ENCODE peak calls at places on chromosomes 5 and 9, in ten cellular contexts. One of them, this sample, is unnamed.

GRCh38 chr9:70165006-70165602 is 93.7 kb upstream of the SMC5 start:
- DNase-seq in GM12892: no peak
- DNase-seq in spleen: no peak
- DNase-seq in stomach: no peak
- DNase-seq in H1: no peak
- DNase-seq in sigmoid colon: no peak
- DNase-seq in breast epithelium: no peak
- DNase-seq in transverse colon: no peak
- DNase-seq in upper lobe of left lung: no peak
- DNase-seq in SK-N-SH: no peak
- DNase-seq in this sample: no peak

GRCh38 chr5:172637122-172637580 is 3.9 kb upstream of the NEURL1B start:
- DNase-seq in GM12892: no peak
- DNase-seq in spleen: no peak
- DNase-seq in stomach: no peak
- DNase-seq in H1: no peak
- DNase-seq in sigmoid colon: peak
- DNase-seq in breast epithelium: peak
- DNase-seq in transverse colon: peak
- DNase-seq in upper lobe of left lung: no peak
- DNase-seq in SK-N-SH: no peak
- DNase-seq in this sample: no peak

GRCh38 chr9:35374436-35374835 is 115.5 kb upstream of the RUSC2 start:
- DNase-seq in GM12892: no peak
- DNase-seq in spleen: no peak
- DNase-seq in stomach: no peak
- DNase-seq in H1: no peak
- DNase-seq in sigmoid colon: no peak
- DNase-seq in breast epithelium: no peak
- DNase-seq in transverse colon: no peak
- DNase-seq in upper lobe of left lung: no peak
- DNase-seq in SK-N-SH: no peak
- DNase-seq in this sample: no peak

GRCh38 chr9:127076860-127077657 is 45.4 kb downstream of the ANGPTL2 start:
- DNase-seq in GM12892: no peak
- DNase-seq in spleen: no peak
- DNase-seq in stomach: no peak
- DNase-seq in H1: no peak
- DNase-seq in sigmoid colon: peak
- DNase-seq in breast epithelium: no peak
- DNase-seq in transverse colon: no peak
- DNase-seq in upper lobe of left lung: no peak
- DNase-seq in SK-N-SH: no peak
- DNase-seq in this sample: no peak

GRCh38 chr5:65739162-65739561 is 17.2 kb downstream of the NLN start:
- DNase-seq in GM12892: no peak
- DNase-seq in spleen: no peak
- DNase-seq in stomach: no peak
- DNase-seq in H1: no peak
- DNase-seq in sigmoid colon: no peak
- DNase-seq in breast epithelium: no peak
- DNase-seq in transverse colon: no peak
- DNase-seq in upper lobe of left lung: no peak
- DNase-seq in SK-N-SH: no peak
- DNase-seq in this sample: no peak

GRCh38 chr9:70586506-70586905 is 172.0 kb upstream of the KLF9 start:
- DNase-seq in GM12892: no peak
- DNase-seq in spleen: no peak
- DNase-seq in stomach: no peak
- DNase-seq in H1: no peak
- DNase-seq in sigmoid colon: no peak
- DNase-seq in breast epithelium: no peak
- DNase-seq in transverse colon: no peak
- DNase-seq in upper lobe of left lung: no peak
- DNase-seq in SK-N-SH: no peak
- DNase-seq in this sample: no peak

GRCh38 chr5:95080456-95080855 is 204.4 kb downstream of the MCTP1 start:
- DNase-seq in GM12892: no peak
- DNase-seq in spleen: no peak
- DNase-seq in stomach: no peak
- DNase-seq in H1: no peak
- DNase-seq in sigmoid colon: no peak
- DNase-seq in breast epithelium: no peak
- DNase-seq in transverse colon: no peak
- DNase-seq in upper lobe of left lung: no peak
- DNase-seq in SK-N-SH: no peak
- DNase-seq in this sample: no peak

GRCh38 chr9:114908104-114908621 is 22.2 kb downstream of the TNFSF8 start:
- DNase-seq in GM12892: no peak
- DNase-seq in spleen: no peak
- DNase-seq in stomach: no peak
- DNase-seq in H1: no peak
- DNase-seq in sigmoid colon: no peak
- DNase-seq in breast epithelium: peak
- DNase-seq in transverse colon: no peak
- DNase-seq in upper lobe of left lung: peak
- DNase-seq in SK-N-SH: no peak
- DNase-seq in this sample: no peak

GRCh38 chr9:131649646-131650045 is 90.2 kb downstream of the RAPGEF1 start:
- DNase-seq in GM12892: no peak
- DNase-seq in spleen: no peak
- DNase-seq in stomach: no peak
- DNase-seq in H1: no peak
- DNase-seq in sigmoid colon: no peak
- DNase-seq in breast epithelium: no peak
- DNase-seq in transverse colon: no peak
- DNase-seq in upper lobe of left lung: no peak
- DNase-seq in SK-N-SH: no peak
- DNase-seq in this sample: no peak

GRCh38 chr9:131651160-131651559 is 88.7 kb downstream of the RAPGEF1 start:
- DNase-seq in GM12892: no peak
- DNase-seq in spleen: no peak
- DNase-seq in stomach: no peak
- DNase-seq in H1: no peak
- DNase-seq in sigmoid colon: no peak
- DNase-seq in breast epithelium: no peak
- DNase-seq in transverse colon: no peak
- DNase-seq in upper lobe of left lung: no peak
- DNase-seq in SK-N-SH: no peak
- DNase-seq in this sample: no peak

GRCh38 chr9:131651599-131651998 is 88.3 kb downstream of the RAPGEF1 start:
- DNase-seq in GM12892: no peak
- DNase-seq in spleen: no peak
- DNase-seq in stomach: no peak
- DNase-seq in H1: no peak
- DNase-seq in sigmoid colon: no peak
- DNase-seq in breast epithelium: no peak
- DNase-seq in transverse colon: no peak
- DNase-seq in upper lobe of left lung: no peak
- DNase-seq in SK-N-SH: no peak
- DNase-seq in this sample: no peak

GRCh38 chr9:131654857-131655577 is 84.9 kb downstream of the RAPGEF1 start:
- DNase-seq in GM12892: no peak
- DNase-seq in spleen: no peak
- DNase-seq in stomach: peak
- DNase-seq in H1: no peak
- DNase-seq in sigmoid colon: no peak
- DNase-seq in breast epithelium: no peak
- DNase-seq in transverse colon: peak
- DNase-seq in upper lobe of left lung: no peak
- DNase-seq in SK-N-SH: no peak
- DNase-seq in this sample: no peak

DNA sequence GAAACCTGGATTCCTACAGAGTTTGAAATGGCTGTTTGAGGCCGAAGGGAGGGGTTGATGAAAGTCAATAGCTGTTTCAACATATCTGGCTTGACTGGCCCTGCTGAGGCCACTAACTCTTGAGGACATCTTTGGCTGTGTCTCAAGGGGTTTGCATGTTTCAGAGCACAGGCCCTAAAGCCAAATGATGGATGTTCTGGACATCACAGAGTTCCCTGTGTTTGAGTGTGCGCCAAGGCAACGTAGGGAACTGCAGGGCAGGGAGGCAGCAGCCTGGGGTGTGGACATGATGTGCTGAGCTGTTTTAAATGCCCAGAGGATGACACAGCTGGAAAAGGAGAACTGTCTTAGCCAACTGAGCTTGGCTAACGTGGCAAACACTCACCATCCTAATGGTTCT is 89.6 kb downstream of the RAPGEF1 start:
- DNase-seq in GM12892: no peak
- DNase-seq in spleen: no peak
- DNase-seq in stomach: no peak
- DNase-seq in H1: no peak
- DNase-seq in sigmoid colon: peak
- DNase-seq in breast epithelium: no peak
- DNase-seq in transverse colon: no peak
- DNase-seq in upper lobe of left lung: peak
- DNase-seq in SK-N-SH: no peak
- DNase-seq in this sample: no peak
- TF ChIP-seq POLR2AphosphoS5 in GM12892: no peak
- TF ChIP-seq POLR2AphosphoS5 in spleen: peak
- TF ChIP-seq POLR2AphosphoS5 in stomach: no peak
- TF ChIP-seq POLR2AphosphoS5 in H1: no peak
- TF ChIP-seq POLR2AphosphoS5 in sigmoid colon: no peak
- TF ChIP-seq POLR2AphosphoS5 in breast epithelium: no peak
- TF ChIP-seq POLR2AphosphoS5 in transverse colon: no peak
- TF ChIP-seq POLR2AphosphoS5 in upper lobe of left lung: peak
- TF ChIP-seq POLR2AphosphoS5 in SK-N-SH: no peak
- TF ChIP-seq POLR2AphosphoS5 in this sample: peak

GRCh38 chr5:117295941-117296340 is 721.3 kb upstream of the SEMA6A start:
- DNase-seq in GM12892: no peak
- DNase-seq in spleen: no peak
- DNase-seq in stomach: no peak
- DNase-seq in H1: no peak
- DNase-seq in sigmoid colon: no peak
- DNase-seq in breast epithelium: no peak
- DNase-seq in transverse colon: no peak
- DNase-seq in upper lobe of left lung: no peak
- DNase-seq in SK-N-SH: no peak
- DNase-seq in this sample: no peak

GRCh38 chr5:117302949-117303348 is 728.3 kb upstream of the SEMA6A start:
- DNase-seq in GM12892: no peak
- DNase-seq in spleen: no peak
- DNase-seq in stomach: no peak
- DNase-seq in H1: no peak
- DNase-seq in sigmoid colon: no peak
- DNase-seq in breast epithelium: no peak
- DNase-seq in transverse colon: no peak
- DNase-seq in upper lobe of left lung: no peak
- DNase-seq in SK-N-SH: no peak
- DNase-seq in this sample: no peak

GRCh38 chr5:117296872-117297271 is 722.2 kb upstream of the SEMA6A start:
- DNase-seq in GM12892: no peak
- DNase-seq in spleen: no peak
- DNase-seq in stomach: no peak
- DNase-seq in H1: no peak
- DNase-seq in sigmoid colon: no peak
- DNase-seq in breast epithelium: no peak
- DNase-seq in transverse colon: no peak
- DNase-seq in upper lobe of left lung: no peak
- DNase-seq in SK-N-SH: no peak
- DNase-seq in this sample: no peak

GRCh38 chr5:117302473-117302872 is 727.9 kb upstream of the SEMA6A start:
- DNase-seq in GM12892: no peak
- DNase-seq in spleen: no peak
- DNase-seq in stomach: no peak
- DNase-seq in H1: no peak
- DNase-seq in sigmoid colon: no peak
- DNase-seq in breast epithelium: no peak
- DNase-seq in transverse colon: no peak
- DNase-seq in upper lobe of left lung: no peak
- DNase-seq in SK-N-SH: no peak
- DNase-seq in this sample: no peak

GRCh38 chr5:117299940-117300339 is 725.3 kb upstream of the SEMA6A start:
- DNase-seq in GM12892: no peak
- DNase-seq in spleen: no peak
- DNase-seq in stomach: no peak
- DNase-seq in H1: no peak
- DNase-seq in sigmoid colon: no peak
- DNase-seq in breast epithelium: no peak
- DNase-seq in transverse colon: no peak
- DNase-seq in upper lobe of left lung: no peak
- DNase-seq in SK-N-SH: no peak
- DNase-seq in this sample: no peak
- TF ChIP-seq POLR2AphosphoS5 in GM12892: no peak
- TF ChIP-seq POLR2AphosphoS5 in spleen: no peak
- TF ChIP-seq POLR2AphosphoS5 in stomach: no peak
- TF ChIP-seq POLR2AphosphoS5 in H1: no peak
- TF ChIP-seq POLR2AphosphoS5 in sigmoid colon: no peak
- TF ChIP-seq POLR2AphosphoS5 in breast epithelium: no peak
- TF ChIP-seq POLR2AphosphoS5 in transverse colon: no peak
- TF ChIP-seq POLR2AphosphoS5 in upper lobe of left lung: no peak
- TF ChIP-seq POLR2AphosphoS5 in SK-N-SH: no peak
- TF ChIP-seq POLR2AphosphoS5 in this sample: no peak

DNA sequence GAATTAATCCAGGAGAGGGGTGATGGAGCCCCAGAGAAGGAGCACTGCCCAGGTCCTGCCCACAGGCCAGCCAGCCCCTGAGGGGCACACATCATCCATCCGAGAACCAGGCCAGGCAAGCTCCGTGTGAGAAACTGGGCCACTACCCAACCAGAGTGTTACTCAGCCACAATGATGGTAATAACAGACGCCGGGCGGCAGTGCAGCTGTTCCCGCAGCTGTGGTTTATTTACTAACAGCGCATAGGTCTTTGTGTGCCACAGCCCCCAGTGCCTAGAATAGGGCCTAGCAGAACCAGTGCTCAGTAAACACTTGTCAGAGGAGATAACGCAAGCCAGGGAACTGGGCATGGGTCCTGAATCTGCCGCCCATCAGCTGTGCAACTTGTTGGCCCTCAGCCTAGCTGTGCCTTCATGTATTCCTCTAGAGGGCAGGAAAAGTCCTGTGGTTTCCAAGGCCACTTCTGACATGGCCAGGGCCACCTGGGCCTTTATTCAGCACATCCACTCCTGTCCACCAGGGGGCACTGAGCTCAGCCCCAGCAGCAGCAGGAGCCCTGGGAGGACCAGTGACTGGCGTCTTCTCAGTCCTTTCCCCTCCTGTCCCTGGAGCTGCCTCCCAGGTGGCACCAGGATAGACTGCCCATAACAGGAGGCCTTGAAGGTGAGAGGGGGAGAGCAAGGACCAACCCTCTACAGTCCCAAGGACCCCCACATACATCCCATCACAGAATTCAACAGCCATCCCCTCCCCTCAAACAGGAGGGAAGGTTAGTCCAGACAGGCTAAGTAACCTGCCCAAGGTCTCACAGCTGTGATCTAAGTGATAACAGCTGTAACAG is 2.1 kb downstream of the MXD3 start:
- DNase-seq in GM12892: no peak
- DNase-seq in spleen: peak
- DNase-seq in stomach: peak
- DNase-seq in H1: peak
- DNase-seq in sigmoid colon: peak
- DNase-seq in breast epithelium: peak
- DNase-seq in transverse colon: peak
- DNase-seq in upper lobe of left lung: peak
- DNase-seq in SK-N-SH: peak
- DNase-seq in this sample: peak
- TF ChIP-seq POLR2AphosphoS5 in GM12892: no peak
- TF ChIP-seq POLR2AphosphoS5 in spleen: peak
- TF ChIP-seq POLR2AphosphoS5 in stomach: no peak
- TF ChIP-seq POLR2AphosphoS5 in H1: no peak
- TF ChIP-seq POLR2AphosphoS5 in sigmoid colon: no peak
- TF ChIP-seq POLR2AphosphoS5 in breast epithelium: no peak
- TF ChIP-seq POLR2AphosphoS5 in transverse colon: no peak
- TF ChIP-seq POLR2AphosphoS5 in upper lobe of left lung: no peak
- TF ChIP-seq POLR2AphosphoS5 in SK-N-SH: no peak
- TF ChIP-seq POLR2AphosphoS5 in this sample: no peak

GRCh38 chr5:131156971-131157370 is 8.1 kb downstream of the HINT1 start:
- DNase-seq in GM12892: no peak
- DNase-seq in spleen: no peak
- DNase-seq in stomach: no peak
- DNase-seq in H1: no peak
- DNase-seq in sigmoid colon: no peak
- DNase-seq in breast epithelium: no peak
- DNase-seq in transverse colon: no peak
- DNase-seq in upper lobe of left lung: no peak
- DNase-seq in SK-N-SH: no peak
- DNase-seq in this sample: no peak
- TF ChIP-seq POLR2AphosphoS5 in GM12892: no peak
- TF ChIP-seq POLR2AphosphoS5 in spleen: no peak
- TF ChIP-seq POLR2AphosphoS5 in stomach: no peak
- TF ChIP-seq POLR2AphosphoS5 in H1: no peak
- TF ChIP-seq POLR2AphosphoS5 in sigmoid colon: no peak
- TF ChIP-seq POLR2AphosphoS5 in breast epithelium: no peak
- TF ChIP-seq POLR2AphosphoS5 in transverse colon: no peak
- TF ChIP-seq POLR2AphosphoS5 in upper lobe of left lung: no peak
- TF ChIP-seq POLR2AphosphoS5 in SK-N-SH: no peak
- TF ChIP-seq POLR2AphosphoS5 in this sample: no peak